ENCODE peak calls at places on chromosome 19, in four cellular contexts. O is CD8-positive, alpha-beta T cell; W is Panc1; N is ovary. B is an unnamed sample.

GRCh38 chr19:45524575-45525129 is 17.4 kb downstream of the VASP start:
- DNase-seq in N (no peak), W (no peak), O (no peak), B (no peak)

GRCh38 chr19:33133438-33134031 is 1.6 kb downstream of the WDR88 start:
- DNase-seq in N (no peak), O (no peak), W (no peak), B (no peak)

GRCh38 chr19:47518139-47518538 is 3.3 kb upstream of the NAPA start:
- DNase-seq in W (no peak), O (peak; percentile 63), N (no peak), B (no peak)

GRCh38 chr19:52638601-52639000 is 446 bp upstream of the ZNF83 start:
- DNase-seq in W (no peak), N (no peak), O (no peak), B (no peak)

GRCh38 chr19:8089664-8090601 is 37.4 kb downstream of the CCL25 start:
- DNase-seq in N (no peak), W (no peak), O (no peak), B (no peak)

GRCh38 chr19:1438035-1438932 is at the start of gene RPS15:
- DNase-seq in W (peak; percentile 68), O (peak; percentile 95), N (peak; percentile 94), B (peak; percentile 87)

GRCh38 chr19:14366529-14366928 is 14.7 kb upstream of the ADGRE5 start:
- DNase-seq in W (no peak), O (peak; percentile 93), N (no peak), B (peak; percentile 81)

GRCh38 chr19:7904074-7905020 is 670 bp downstream of the MAP2K7 start:
- DNase-seq in N (peak; percentile 64), W (no peak), O (peak; percentile 67), B (no peak)

GRCh38 chr19:49916839-49917733 is 11.9 kb upstream of the ATF5 start:
- DNase-seq in W (no peak), N (no peak), O (no peak), B (no peak)

DNA sequence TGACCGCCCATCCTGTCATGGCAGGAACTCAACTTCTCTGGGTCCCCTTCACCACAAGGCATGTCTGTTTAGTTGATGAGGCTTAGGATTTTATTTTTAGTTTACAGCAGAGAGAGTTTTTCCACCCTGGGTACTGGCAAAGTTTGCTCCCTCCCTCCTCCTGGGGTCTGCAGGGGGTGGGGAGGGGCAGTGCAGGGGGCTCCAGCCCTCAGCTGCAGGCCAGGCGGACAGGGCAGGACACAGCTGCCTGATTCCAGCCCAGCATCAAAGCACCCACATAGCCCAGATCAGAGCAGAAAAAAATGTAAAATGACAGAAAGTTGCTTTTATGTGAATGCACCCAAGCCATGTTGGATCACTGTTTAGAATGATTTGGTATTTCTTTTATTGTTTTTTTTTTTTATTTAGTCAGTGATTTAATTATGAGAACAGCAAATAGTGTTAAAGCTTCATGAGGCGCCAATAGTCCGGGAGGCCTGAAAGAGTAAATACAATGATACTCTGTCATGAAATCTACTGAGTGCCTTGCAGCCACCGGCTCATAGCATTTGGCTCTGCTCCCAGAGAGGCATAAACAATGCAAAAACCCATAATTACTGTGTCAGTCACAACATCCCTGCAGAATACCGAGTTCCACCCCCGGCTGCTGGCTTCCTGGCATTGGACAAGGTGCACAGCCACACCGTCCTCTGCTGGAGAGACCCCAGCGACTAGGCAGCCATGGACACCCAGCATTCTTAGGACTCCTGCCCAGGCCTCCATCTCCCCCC is 923.5 kb downstream of the UQCRFS1 start:
- DNase-seq in N (no peak), O (no peak), W (no peak), B (no peak)
- H3K4me1 ChIP-seq in N (peaks cover 9% of the 10 kb centered on the region), O (no peaks in the 10 kb centered on the region), W (peaks cover 11% of the 10 kb centered on the region), B (peaks cover 20% of the 10 kb centered on the region)

GRCh38 chr19:58555369-58555885 is 522 bp upstream of the CHMP2A start:
- DNase-seq in W (no peak), O (no peak), N (no peak), B (no peak)
- H3K4me1 ChIP-seq in W (peaks cover 38% of the 10 kb centered on the region), O (peaks cover 40% of the 10 kb centered on the region), N (peaks cover 19% of the 10 kb centered on the region), B (no peaks in the 10 kb centered on the region)

GRCh38 chr19:16085115-16085514 is 8.8 kb downstream of the TPM4 start:
- DNase-seq in O (no peak), N (no peak), W (no peak), B (no peak)
- H3K4me1 ChIP-seq in O (peaks cover 42% of the 10 kb centered on the region), N (peaks cover 5% of the 10 kb centered on the region), W (no peaks in the 10 kb centered on the region), B (no peaks in the 10 kb centered on the region)

DNA sequence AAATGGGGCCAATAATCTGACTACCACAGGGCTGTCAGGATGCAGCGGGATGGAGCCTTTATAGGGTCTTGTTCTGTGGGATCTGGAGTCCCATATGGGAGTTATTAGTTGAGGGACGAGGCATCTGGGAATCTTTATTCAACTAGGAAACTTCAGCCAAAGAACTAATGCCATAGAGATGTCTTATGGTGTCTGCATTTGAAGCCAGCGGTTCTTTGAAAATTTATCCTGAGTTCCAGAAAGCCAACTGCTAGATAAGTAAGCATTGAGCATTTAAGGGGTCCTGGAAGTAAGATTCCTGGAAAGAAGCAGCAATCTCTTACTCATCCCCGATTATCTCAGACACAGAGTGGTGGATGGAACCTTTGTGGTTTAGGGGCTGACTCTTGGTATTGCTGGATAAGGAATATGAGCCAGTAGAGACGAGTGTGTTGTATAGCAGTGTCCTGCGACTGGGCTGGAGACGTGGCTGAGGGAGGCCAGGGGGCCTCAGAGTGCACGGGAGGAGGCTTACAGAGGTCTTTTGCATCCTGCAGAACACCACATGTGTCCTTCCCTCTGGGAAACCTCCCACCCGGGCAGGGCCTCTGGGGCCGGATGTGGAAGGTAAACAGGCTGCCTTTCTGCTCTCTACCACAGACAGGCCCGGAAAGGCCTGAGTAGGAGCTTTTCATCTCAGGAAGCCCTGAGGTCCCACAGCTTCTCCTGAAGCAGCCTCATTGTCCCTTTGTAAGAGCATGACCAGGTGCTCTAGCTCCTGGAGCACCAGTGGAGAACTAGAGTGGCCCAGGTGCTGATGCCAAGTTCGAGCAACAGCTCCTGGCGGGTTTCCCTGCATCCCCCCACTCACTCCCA is 28.8 kb downstream of the ACTN4 start:
- DNase-seq in O (no peak), W (no peak), N (peak; percentile 57), B (no peak)
- H3K4me1 ChIP-seq in O (peaks cover 22% of the 10 kb centered on the region), W (peaks cover 92% of the 10 kb centered on the region), N (peaks cover 36% of the 10 kb centered on the region), B (peaks cover 3% of the 10 kb centered on the region)

DNA sequence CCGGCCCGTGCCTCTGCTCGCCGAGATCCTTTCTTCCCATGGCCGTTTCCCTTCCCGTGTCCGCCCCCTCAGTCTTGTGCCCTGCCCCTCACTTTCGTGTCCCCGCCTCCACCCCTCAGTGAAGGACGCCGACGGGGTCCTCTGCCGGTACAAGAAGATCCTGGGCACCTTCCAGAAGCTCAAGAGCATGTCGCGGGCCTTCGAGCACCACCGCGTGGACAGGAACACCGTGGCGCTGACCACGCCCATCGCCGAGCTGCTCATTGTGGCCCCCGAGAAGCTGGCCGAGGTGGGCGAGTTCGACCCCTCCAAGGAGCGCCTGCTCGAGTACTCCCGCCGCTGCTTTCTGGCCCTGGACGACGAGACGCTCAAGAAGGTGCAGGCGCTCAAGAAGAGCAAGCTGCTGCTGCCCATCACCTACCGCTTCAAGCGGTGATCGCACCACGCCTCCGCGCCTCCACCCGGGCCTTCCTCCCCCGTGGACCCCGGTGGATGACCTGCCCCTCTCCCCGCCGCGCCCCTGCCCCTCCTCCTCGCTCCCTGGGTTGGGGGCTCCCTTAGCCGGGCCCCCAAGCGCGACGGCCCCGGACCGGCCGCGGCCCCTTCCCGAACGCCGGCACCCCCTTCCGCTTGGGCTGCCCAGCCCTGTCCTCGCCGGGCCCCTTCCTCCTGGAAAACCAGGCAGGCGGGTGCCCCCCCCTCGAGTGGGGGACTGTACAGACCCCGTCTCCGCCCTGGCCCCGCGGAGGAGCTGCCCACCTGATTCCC is 2.3 kb upstream of the U2AF2 start:
- DNase-seq in O (no peak), W (no peak), N (peak; percentile 64), B (no peak)
- H3K4me1 ChIP-seq in O (peaks cover 32% of the 10 kb centered on the region), W (peaks cover 15% of the 10 kb centered on the region), N (peaks cover 15% of the 10 kb centered on the region), B (peaks cover 4% of the 10 kb centered on the region)

GRCh38 chr19:3406571-3407111 is 40.3 kb downstream of the NFIC start:
- DNase-seq in O (no peak), N (no peak), W (no peak), B (no peak)

GRCh38 chr19:3402631-3403443 is 36.5 kb downstream of the NFIC start:
- DNase-seq in W (no peak), O (no peak), N (no peak), B (no peak)

GRCh38 chr19:3405261-3405653 is 38.9 kb downstream of the NFIC start:
- DNase-seq in W (no peak), O (no peak), N (no peak), B (no peak)

GRCh38 chr19:3403489-3404323 is 37.3 kb downstream of the NFIC start:
- DNase-seq in W (no peak), O (no peak), N (peak; percentile 96), B (no peak)

GRCh38 chr19:3404324-3405260 is 38.2 kb downstream of the NFIC start:
- DNase-seq in O (no peak), W (no peak), N (peak; percentile 90), B (no peak)
- H3K4me1 ChIP-seq in O (no peaks in the 10 kb centered on the region), W (peaks cover 20% of the 10 kb centered on the region), N (peaks cover 15% of the 10 kb centered on the region), B (peaks cover 1% of the 10 kb centered on the region)

GRCh38 chr19:10769533-10770491 is 51.9 kb downstream of the DNM2 start:
- DNase-seq in N (peak; percentile 64), O (no peak), W (no peak), B (no peak)

GRCh38 chr19:10766681-10767201 is 48.9 kb downstream of the DNM2 start:
- DNase-seq in O (no peak), W (no peak), N (peak; percentile 33), B (no peak)

GRCh38 chr19:10767726-10768125 is 49.8 kb downstream of the DNM2 start:
- DNase-seq in O (no peak), N (no peak), W (no peak), B (no peak)

GRCh38 chr19:10768936-10769335 is 51.1 kb downstream of the DNM2 start:
- DNase-seq in W (no peak), O (no peak), N (no peak), B (no peak)

DNA sequence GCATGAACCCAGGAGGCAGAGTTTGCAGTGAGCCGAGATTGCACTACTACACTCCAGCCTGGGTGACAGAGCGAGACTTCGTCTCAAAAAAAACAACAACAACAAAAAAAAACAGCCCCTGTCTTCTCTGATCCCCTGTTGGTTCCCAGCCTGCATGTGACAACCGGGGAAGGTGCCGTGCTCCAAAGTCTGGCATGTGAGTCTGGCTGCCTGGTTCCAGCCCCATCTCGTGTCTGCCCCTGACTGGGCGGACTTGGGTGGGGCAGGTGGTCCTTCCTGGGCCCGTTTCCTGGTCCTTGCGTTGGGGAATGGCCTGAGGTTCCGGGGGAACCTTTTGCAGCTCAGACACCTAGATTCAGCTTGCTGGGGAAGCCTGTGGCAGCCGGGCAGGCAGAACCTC is 50.5 kb downstream of the DNM2 start:
- DNase-seq in O (no peak), N (no peak), W (no peak), B (no peak)
- H3K4me1 ChIP-seq in O (peaks cover 14% of the 10 kb centered on the region), N (peaks cover 26% of the 10 kb centered on the region), W (peaks cover 26% of the 10 kb centered on the region), B (no peaks in the 10 kb centered on the region)

DNA sequence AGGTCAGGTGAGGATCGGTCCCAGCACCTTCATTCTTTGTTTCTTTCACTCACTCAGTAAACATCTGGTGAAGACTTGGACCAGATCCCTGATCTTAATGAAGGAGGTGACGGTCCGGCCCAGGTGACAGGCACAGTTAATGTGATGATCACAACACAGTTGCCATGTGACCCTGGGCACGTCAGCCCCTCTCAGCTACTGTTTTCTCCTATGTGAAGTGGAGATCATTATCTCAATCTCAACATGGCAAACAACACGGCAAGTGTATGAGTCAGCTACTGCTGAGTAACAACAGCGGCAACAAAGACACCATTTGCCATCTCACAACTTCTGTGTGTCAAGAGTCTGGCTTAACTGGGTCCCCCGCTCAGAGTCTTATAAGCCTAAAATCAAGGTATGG is 74.6 kb downstream of the GNG7 start:
- DNase-seq in O (no peak), W (no peak), N (no peak), B (no peak)
- H3K4me1 ChIP-seq in O (peaks cover 28% of the 10 kb centered on the region), W (peaks cover 33% of the 10 kb centered on the region), N (no peaks in the 10 kb centered on the region), B (no peaks in the 10 kb centered on the region)

GRCh38 chr19:3748965-3749364 is 12.5 kb downstream of the APBA3 start:
- DNase-seq in O (no peak), W (no peak), N (no peak), B (no peak)
- H3K4me1 ChIP-seq in O (no peaks in the 10 kb centered on the region), W (no peaks in the 10 kb centered on the region), N (no peaks in the 10 kb centered on the region), B (no peaks in the 10 kb centered on the region)

GRCh38 chr19:55644191-55644833 is 863 bp downstream of the ZNF581 start:
- DNase-seq in W (no peak), N (no peak), O (no peak), B (no peak)
- H3K4me1 ChIP-seq in W (peaks cover 51% of the 10 kb centered on the region), N (peaks cover 18% of the 10 kb centered on the region), O (peaks cover 49% of the 10 kb centered on the region), B (peaks cover 4% of the 10 kb centered on the region)

B was measured in iPS DF 6.9.